ENCODE peak calls at places on chromosomes 3 and 15, in five cellular contexts. One of them, this sample, is unnamed.

GRCh38 chr3:29887450-29887849 is 606.6 kb downstream of the RBMS3 start:
- DNase-seq in K562: no peak
- DNase-seq in SK-N-SH: no peak
- DNase-seq in GM12878: no peak
- DNase-seq in A549: no peak
- DNase-seq in this sample: no peak

GRCh38 chr15:70793694-70794093 is 30.3 kb upstream of the UACA start:
- DNase-seq in K562: no peak
- DNase-seq in SK-N-SH: no peak
- DNase-seq in GM12878: no peak
- DNase-seq in A549: no peak
- DNase-seq in this sample: no peak

GRCh38 chr3:30578986-30579579 is 27.3 kb upstream of the TGFBR2 start:
- DNase-seq in K562: no peak
- DNase-seq in SK-N-SH: no peak
- DNase-seq in GM12878: no peak
- DNase-seq in A549: no peak
- DNase-seq in this sample: no peak

GRCh38 chr15:70375006-70375409 is 277.3 kb upstream of the TLE3 start:
- DNase-seq in K562: no peak
- DNase-seq in SK-N-SH: peak
- DNase-seq in GM12878: no peak
- DNase-seq in A549: peak
- DNase-seq in this sample: peak

GRCh38 chr15:77572186-77572585 is 60.5 kb downstream of the LINGO1 start:
- DNase-seq in K562: no peak
- DNase-seq in SK-N-SH: no peak
- DNase-seq in GM12878: no peak
- DNase-seq in A549: no peak
- DNase-seq in this sample: no peak

GRCh38 chr15:35299059-35299735 is 214.1 kb upstream of the NANOGP8 start:
- DNase-seq in K562: no peak
- DNase-seq in SK-N-SH: no peak
- DNase-seq in GM12878: no peak
- DNase-seq in A549: no peak
- DNase-seq in this sample: no peak

GRCh38 chr15:48859426-48859825 is 18.5 kb upstream of the EID1 start:
- DNase-seq in K562: no peak
- DNase-seq in SK-N-SH: no peak
- DNase-seq in GM12878: no peak
- DNase-seq in A549: no peak
- DNase-seq in this sample: no peak

GRCh38 chr15:88954431-88955277 is 41.5 kb upstream of the MFGE8 start:
- DNase-seq in K562: no peak
- DNase-seq in SK-N-SH: no peak
- DNase-seq in GM12878: no peak
- DNase-seq in A549: no peak
- DNase-seq in this sample: peak

GRCh38 chr3:99118381-99118780 is 216.9 kb upstream of the DCBLD2 start:
- DNase-seq in K562: no peak
- DNase-seq in SK-N-SH: no peak
- DNase-seq in GM12878: no peak
- DNase-seq in A549: no peak
- DNase-seq in this sample: no peak

GRCh38 chr3:11168881-11169805 is 14.8 kb downstream of the HRH1 start:
- DNase-seq in K562: no peak
- DNase-seq in SK-N-SH: no peak
- DNase-seq in GM12878: no peak
- DNase-seq in A549: no peak
- DNase-seq in this sample: peak

GRCh38 chr3:120471643-120472042 is 20.9 kb upstream of the FSTL1 start:
- DNase-seq in K562: no peak
- DNase-seq in SK-N-SH: no peak
- DNase-seq in GM12878: no peak
- DNase-seq in A549: no peak
- DNase-seq in this sample: no peak

GRCh38 chr15:93066834-93067648 is 22.0 kb downstream of the RGMA start:
- DNase-seq in K562: no peak
- DNase-seq in SK-N-SH: no peak
- DNase-seq in GM12878: no peak
- DNase-seq in A549: no peak
- DNase-seq in this sample: no peak

GRCh38 chr15:93070136-93070535 is 18.9 kb downstream of the RGMA start:
- DNase-seq in K562: no peak
- DNase-seq in SK-N-SH: no peak
- DNase-seq in GM12878: no peak
- DNase-seq in A549: no peak
- DNase-seq in this sample: no peak

GRCh38 chr15:93067649-93068085 is 21.3 kb downstream of the RGMA start:
- DNase-seq in K562: no peak
- DNase-seq in SK-N-SH: no peak
- DNase-seq in GM12878: no peak
- DNase-seq in A549: no peak
- DNase-seq in this sample: no peak

GRCh38 chr15:93070901-93071300 is 18.1 kb downstream of the RGMA start:
- DNase-seq in K562: no peak
- DNase-seq in SK-N-SH: no peak
- DNase-seq in GM12878: no peak
- DNase-seq in A549: no peak
- DNase-seq in this sample: no peak

DNA sequence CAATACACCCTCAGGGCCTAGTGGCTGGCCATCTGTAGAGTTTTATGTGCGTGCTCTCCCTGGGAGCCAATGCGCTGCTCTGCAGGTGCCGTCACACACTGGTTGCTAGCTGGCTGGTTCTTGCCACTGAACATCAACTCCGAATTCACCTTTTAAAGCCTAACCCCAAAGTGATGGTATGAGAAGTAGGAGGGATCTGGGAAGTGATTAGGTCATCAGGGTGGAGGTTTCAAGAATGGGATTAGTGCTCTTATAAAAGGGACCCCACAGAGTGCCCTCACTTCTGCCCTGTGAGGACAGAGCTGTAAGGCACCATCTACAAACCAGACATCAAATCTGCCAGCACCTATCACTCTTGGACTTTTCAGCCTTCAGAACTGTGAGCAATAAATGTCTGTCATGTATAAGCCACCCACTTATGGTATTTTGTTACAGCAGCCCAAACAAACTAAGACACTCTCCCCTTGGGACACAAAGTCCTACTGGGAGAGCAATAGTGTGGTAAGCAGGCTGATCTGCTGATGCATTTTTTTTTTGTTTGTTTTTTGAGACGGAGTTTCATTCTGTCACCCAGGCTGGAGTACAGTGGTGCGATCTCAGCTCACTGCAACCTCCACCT is 20.3 kb downstream of the RGMA start:
- DNase-seq in K562: no peak
- DNase-seq in SK-N-SH: no peak
- DNase-seq in GM12878: no peak
- DNase-seq in A549: no peak
- DNase-seq in this sample: no peak
- TF ChIP-seq MAX in K562: no peak
- TF ChIP-seq MAX in SK-N-SH: no peak
- TF ChIP-seq MAX in GM12878: no peak
- TF ChIP-seq MAX in A549: no peak
- TF ChIP-seq MAX in this sample: no peak

GRCh38 chr15:68849477-68849876 is 28.8 kb upstream of the ANP32A start:
- DNase-seq in K562: no peak
- DNase-seq in SK-N-SH: peak
- DNase-seq in GM12878: no peak
- DNase-seq in A549: no peak
- DNase-seq in this sample: no peak

GRCh38 chr15:68844856-68845550 is 24.3 kb upstream of the ANP32A start:
- DNase-seq in K562: no peak
- DNase-seq in SK-N-SH: no peak
- DNase-seq in GM12878: no peak
- DNase-seq in A549: no peak
- DNase-seq in this sample: no peak

GRCh38 chr15:68842958-68843357 is 22.3 kb upstream of the ANP32A start:
- DNase-seq in K562: no peak
- DNase-seq in SK-N-SH: no peak
- DNase-seq in GM12878: no peak
- DNase-seq in A549: no peak
- DNase-seq in this sample: no peak

GRCh38 chr15:68846851-68847439 is 26.2 kb upstream of the ANP32A start:
- DNase-seq in K562: no peak
- DNase-seq in SK-N-SH: no peak
- DNase-seq in GM12878: no peak
- DNase-seq in A549: no peak
- DNase-seq in this sample: no peak

DNA sequence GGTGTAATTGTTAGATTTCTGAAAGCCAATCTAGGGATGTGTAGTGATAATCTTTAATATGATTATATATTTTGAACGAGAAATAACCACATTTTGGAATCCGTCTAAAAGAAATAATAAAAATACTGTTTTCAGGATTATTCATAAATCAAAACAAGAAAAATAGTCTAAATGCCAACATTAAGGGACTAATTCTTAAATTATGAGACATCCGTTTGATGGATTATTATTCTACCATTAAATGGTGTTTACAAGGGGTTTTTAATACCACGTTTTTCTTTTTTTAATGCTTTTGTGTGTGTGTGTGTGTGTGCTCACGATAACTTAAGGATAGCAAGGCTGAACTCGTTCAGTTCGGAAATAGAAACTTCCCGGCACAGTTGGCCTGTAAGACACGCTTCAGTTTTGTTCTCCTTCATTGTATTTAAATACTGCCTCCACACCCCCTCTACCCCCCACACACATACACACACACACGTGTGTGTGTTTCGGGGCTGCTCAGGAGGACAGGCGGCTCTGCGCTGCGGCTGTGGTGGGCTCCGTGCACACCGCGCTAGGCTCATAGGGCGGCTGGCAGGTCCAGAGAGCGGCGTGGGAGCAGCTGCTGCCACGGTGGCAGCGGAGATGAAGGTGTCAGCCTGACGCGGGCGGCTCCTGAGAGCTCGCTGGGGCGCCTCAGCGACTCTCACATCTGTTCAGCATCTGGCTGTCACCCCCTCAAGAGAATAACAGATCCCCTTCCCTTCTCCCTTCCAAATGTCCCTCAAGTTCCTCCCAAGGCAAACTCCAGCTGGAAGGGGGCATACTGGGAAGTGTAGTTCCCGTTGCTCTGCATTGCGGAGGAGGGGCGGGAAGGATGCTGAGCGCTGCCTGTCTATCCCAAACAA is 23.0 kb upstream of the ANP32A start:
- DNase-seq in K562: no peak
- DNase-seq in SK-N-SH: peak
- DNase-seq in GM12878: no peak
- DNase-seq in A549: no peak
- DNase-seq in this sample: peak
- TF ChIP-seq MAX in K562: no peak
- TF ChIP-seq MAX in SK-N-SH: no peak
- TF ChIP-seq MAX in GM12878: no peak
- TF ChIP-seq MAX in A549: no peak
- TF ChIP-seq MAX in this sample: no peak

GRCh38 chr15:58604455-58604923 is 145.0 kb downstream of the ADAM10 start:
- DNase-seq in K562: no peak
- DNase-seq in SK-N-SH: no peak
- DNase-seq in GM12878: no peak
- DNase-seq in A549: no peak
- DNase-seq in this sample: no peak

GRCh38 chr15:58608129-58608590 is 141.3 kb downstream of the ADAM10 start:
- DNase-seq in K562: no peak
- DNase-seq in SK-N-SH: no peak
- DNase-seq in GM12878: no peak
- DNase-seq in A549: no peak
- DNase-seq in this sample: no peak

GRCh38 chr15:58605931-58606330 is 143.6 kb downstream of the ADAM10 start:
- DNase-seq in K562: no peak
- DNase-seq in SK-N-SH: no peak
- DNase-seq in GM12878: no peak
- DNase-seq in A549: no peak
- DNase-seq in this sample: no peak

GRCh38 chr15:58608711-58609110 is 140.8 kb downstream of the ADAM10 start:
- DNase-seq in K562: no peak
- DNase-seq in SK-N-SH: no peak
- DNase-seq in GM12878: no peak
- DNase-seq in A549: no peak
- DNase-seq in this sample: no peak

GRCh38 chr15:58606577-58607080 is 142.9 kb downstream of the ADAM10 start:
- DNase-seq in K562: no peak
- DNase-seq in SK-N-SH: no peak
- DNase-seq in GM12878: no peak
- DNase-seq in A549: no peak
- DNase-seq in this sample: no peak
- TF ChIP-seq MAX in K562: no peak
- TF ChIP-seq MAX in SK-N-SH: no peak
- TF ChIP-seq MAX in GM12878: no peak
- TF ChIP-seq MAX in A549: no peak
- TF ChIP-seq MAX in this sample: no peak

GRCh38 chr3:58010562-58010961 is 2.3 kb downstream of the FLNB start:
- DNase-seq in K562: no peak
- DNase-seq in SK-N-SH: peak
- DNase-seq in GM12878: no peak
- DNase-seq in A549: no peak
- DNase-seq in this sample: no peak

GRCh38 chr3:58009749-58010535 is 1.7 kb downstream of the FLNB start:
- DNase-seq in K562: peak
- DNase-seq in SK-N-SH: no peak
- DNase-seq in GM12878: no peak
- DNase-seq in A549: peak
- DNase-seq in this sample: no peak

GRCh38 chr3:58011580-58011979 is 3.4 kb downstream of the FLNB start:
- DNase-seq in K562: no peak
- DNase-seq in SK-N-SH: no peak
- DNase-seq in GM12878: no peak
- DNase-seq in A549: no peak
- DNase-seq in this sample: no peak

GRCh38 chr3:58008140-58009025 is at the start of gene FLNB:
- DNase-seq in K562: peak
- DNase-seq in SK-N-SH: peak
- DNase-seq in GM12878: no peak
- DNase-seq in A549: peak
- DNase-seq in this sample: peak

GRCh38 chr3:58009026-58009748 is 965 bp downstream of the FLNB start:
- DNase-seq in K562: peak
- DNase-seq in SK-N-SH: peak
- DNase-seq in GM12878: no peak
- DNase-seq in A549: no peak
- DNase-seq in this sample: no peak
- TF ChIP-seq MAX in K562: no peak
- TF ChIP-seq MAX in SK-N-SH: no peak
- TF ChIP-seq MAX in GM12878: no peak
- TF ChIP-seq MAX in A549: no peak
- TF ChIP-seq MAX in this sample: no peak

This sample was measured in NB4.